ENCODE peak calls at places on chromosome 11, in eight cellular contexts. R, Y, I, C, L, Z, A and W are unnamed samples.

GRCh38 chr11:130999992-131000770 is 83.9 kb upstream of the SNX19 start:
- DNase-seq in R (no peak), Y (peak), I (no peak), C (no peak), L (no peak), Z (no peak), A (no peak), W (no peak)

GRCh38 chr11:70233511-70233919 is 30.4 kb downstream of the FADD start:
- DNase-seq in R (no peak), Y (peak), I (no peak), C (no peak), L (no peak), Z (no peak), A (no peak), W (no peak)

GRCh38 chr11:65169164-65169641 is 830 bp upstream of the SPDYC start:
- DNase-seq in R (no peak), Y (peak), I (no peak), C (no peak), L (no peak), Z (no peak), A (no peak), W (no peak)

GRCh38 chr11:85922367-85922766 is 67.2 kb downstream of the CCDC83 start:
- DNase-seq in R (no peak), Y (no peak), I (no peak), C (no peak), L (no peak), Z (no peak), A (no peak), W (no peak)

GRCh38 chr11:43458486-43458885 is 99.8 kb downstream of the TTC17 start:
- DNase-seq in R (no peak), Y (no peak), I (no peak), C (no peak), L (no peak), Z (no peak), A (no peak), W (no peak)

GRCh38 chr11:86064236-86064803 is 4.6 kb downstream of the PICALM start:
- DNase-seq in R (no peak), Y (no peak), I (no peak), C (no peak), L (peak), Z (no peak), A (no peak), W (no peak)

GRCh38 chr11:66136752-66137123 is 66.7 kb downstream of the PACS1 start:
- DNase-seq in R (no peak), Y (no peak), I (no peak), C (no peak), L (no peak), Z (no peak), A (no peak), W (no peak)

GRCh38 chr11:134501406-134502152 is 89.5 kb upstream of the B3GAT1 start:
- DNase-seq in R (no peak), Y (no peak), I (no peak), C (no peak), L (no peak), Z (no peak), A (no peak), W (no peak)

GRCh38 chr11:59174664-59175033 is 2.7 kb downstream of the DTX4 start:
- DNase-seq in R (no peak), Y (no peak), I (no peak), C (no peak), L (no peak), Z (no peak), A (no peak), W (no peak)

GRCh38 chr11:64539711-64540420 is 51.2 kb upstream of the SLC22A12 start:
- DNase-seq in R (no peak), Y (no peak), I (no peak), C (no peak), L (no peak), Z (no peak), A (no peak), W (no peak)

GRCh38 chr11:64299847-64300648 is at the start of gene CATSPERZ:
- DNase-seq in R (no peak), Y (no peak), I (no peak), C (no peak), L (no peak), Z (no peak), A (no peak), W (no peak)

GRCh38 chr11:39541945-39542351 is 1917.5 kb downstream of the LRRC4C start:
- DNase-seq in R (no peak), Y (no peak), I (no peak), C (peak), L (peak), Z (no peak), A (no peak), W (no peak)

GRCh38 chr11:8266246-8267241 is 2.9 kb upstream of the LMO1 start:
- DNase-seq in R (no peak), Y (no peak), I (no peak), C (peak), L (no peak), Z (no peak), A (no peak), W (peak)

GRCh38 chr11:105244157-105244820 is 104.7 kb upstream of the CARD18 start:
- DNase-seq in R (no peak), Y (peak), I (no peak), C (no peak), L (peak), Z (no peak), A (no peak), W (no peak)

GRCh38 chr11:101661559-101661958 is 77.8 kb upstream of the TRPC6 start:
- DNase-seq in R (no peak), Y (no peak), I (no peak), C (no peak), L (no peak), Z (no peak), A (no peak), W (no peak)

GRCh38 chr11:66438009-66438503 is 592 bp downstream of the MRPL11 start:
- DNase-seq in R (no peak), Y (no peak), I (no peak), C (no peak), L (no peak), Z (no peak), A (no peak), W (no peak)

GRCh38 chr11:7564803-7565202 is 51.0 kb downstream of the PPFIBP2 start:
- DNase-seq in R (no peak), Y (no peak), I (no peak), C (no peak), L (no peak), Z (no peak), A (no peak), W (no peak)

GRCh38 chr11:125165664-125166346 is 1.3 kb downstream of the PKNOX2 start:
- DNase-seq in R (no peak), Y (no peak), I (no peak), C (no peak), L (no peak), Z (no peak), A (no peak), W (no peak)

GRCh38 chr11:4061700-4062099 is 32.9 kb upstream of the RRM1 start:
- DNase-seq in R (no peak), Y (no peak), I (no peak), C (no peak), L (no peak), Z (no peak), A (no peak), W (no peak)

GRCh38 chr11:104134760-104135159 is 29.2 kb downstream of the PDGFD start:
- DNase-seq in R (no peak), Y (no peak), I (no peak), C (no peak), L (no peak), Z (no peak), A (no peak), W (no peak)

GRCh38 chr11:64869571-64870175 is 8.7 kb downstream of the EHD1 start:
- DNase-seq in R (no peak), Y (no peak), I (no peak), C (no peak), L (peak), Z (no peak), A (no peak), W (no peak)

GRCh38 chr11:3178349-3178748 is 13.2 kb upstream of the OSBPL5 start:
- DNase-seq in R (no peak), Y (peak), I (no peak), C (no peak), L (no peak), Z (no peak), A (no peak), W (no peak)

GRCh38 chr11:65726660-65727059 is 6.1 kb upstream of the RNASEH2C start:
- DNase-seq in R (no peak), Y (no peak), I (no peak), C (no peak), L (no peak), Z (no peak), A (no peak), W (no peak)

GRCh38 chr11:18455686-18456372 is at the start of gene LDHAL6A:
- DNase-seq in R (no peak), Y (no peak), I (no peak), C (peak), L (no peak), Z (no peak), A (no peak), W (no peak)

GRCh38 chr11:103051986-103052385 is 40.0 kb downstream of the DCUN1D5 start:
- DNase-seq in R (no peak), Y (peak), I (no peak), C (no peak), L (peak), Z (no peak), A (no peak), W (no peak)

GRCh38 chr11:1208361-1209261 is 14.3 kb upstream of the MUC5B start:
- DNase-seq in R (peak), Y (no peak), I (no peak), C (peak), L (no peak), Z (no peak), A (peak), W (no peak)

GRCh38 chr11:4008116-4008515 is 86.5 kb upstream of the RRM1 start:
- DNase-seq in R (no peak), Y (no peak), I (no peak), C (no peak), L (no peak), Z (no peak), A (no peak), W (no peak)

GRCh38 chr11:103789957-103790356 is 246.5 kb upstream of the DDI1 start:
- DNase-seq in R (no peak), Y (no peak), I (no peak), C (no peak), L (no peak), Z (no peak), A (no peak), W (no peak)

GRCh38 chr11:18171377-18172000 is 1.1 kb upstream of the MRGPRX4 start:
- DNase-seq in R (no peak), Y (no peak), I (no peak), C (peak), L (peak), Z (no peak), A (no peak), W (peak)

GRCh38 chr11:32215157-32215556 is 124.3 kb downstream of the RCN1 start:
- DNase-seq in R (no peak), Y (no peak), I (no peak), C (no peak), L (no peak), Z (no peak), A (no peak), W (no peak)

GRCh38 chr11:109697140-109697843 is 275.3 kb downstream of the C11orf87 start:
- DNase-seq in R (no peak), Y (no peak), I (no peak), C (peak), L (peak), Z (no peak), A (no peak), W (peak)